ENCODE peak calls at places on chromosomes 5 and 9, in ten cellular contexts. E is tibial nerve; C is CD8-positive, alpha-beta memory T cell; K is GM23338; A is effector memory CD4-positive, alpha-beta T cell; B is sigmoid colon; Q is vagina; G is spleen; U is aorta; D is cardiac muscle cell. T is an unnamed sample.
A peak's percentile ranks its signal among the peaks of the same experiment; 100 is the strongest.

GRCh38 chr9:2291980-2292704 is 277.0 kb downstream of the SMARCA2 start:
- DNase-seq in E (no peak), C (no peak), K (no peak), A (no peak), B (no peak), Q (no peak), G (no peak), U (no peak), D (peak; percentile 50), T (no peak)

GRCh38 chr5:69010443-69010842 is 83.4 kb upstream of the SLC30A5 start:
- DNase-seq in E (no peak), C (no peak), K (no peak), A (no peak), B (no peak), Q (no peak), G (no peak), U (no peak), D (no peak), T (no peak)

GRCh38 chr5:148685520-148686134 is 31.3 kb upstream of the HTR4 start:
- DNase-seq in E (no peak), C (no peak), K (no peak), A (no peak), B (no peak), Q (no peak), G (no peak), U (peak; percentile 48), D (peak; percentile 35), T (no peak)

GRCh38 chr5:139642891-139643871 is 5.0 kb upstream of the CXXC5 start:
- DNase-seq in E (no peak), C (no peak), K (no peak), A (no peak), B (peak; percentile 60), Q (no peak), G (peak; percentile 72), U (peak; percentile 36), D (no peak), T (peak; percentile 50)

GRCh38 chr5:32538031-32538547 is 47.3 kb upstream of the SUB1 start:
- DNase-seq in E (no peak), C (no peak), K (no peak), A (peak; percentile 20), B (no peak), Q (no peak), G (peak; percentile 78), U (no peak), D (peak; percentile 49), T (no peak)

GRCh38 chr5:90641528-90641927 is 82.9 kb downstream of the ADGRV1 start:
- DNase-seq in E (no peak), C (no peak), K (no peak), A (no peak), B (no peak), Q (no peak), G (no peak), U (no peak), D (no peak), T (no peak)

GRCh38 chr9:3292311-3292710 is 233.5 kb downstream of the RFX3 start:
- DNase-seq in E (no peak), C (no peak), K (no peak), A (no peak), B (no peak), Q (no peak), G (no peak), U (no peak), D (no peak), T (no peak)

GRCh38 chr5:154179846-154180710 is 10.5 kb upstream of the GALNT10 start:
- DNase-seq in E (no peak), C (peak; percentile 35), K (peak; percentile 85), A (no peak), B (peak; percentile 71), Q (no peak), G (no peak), U (no peak), D (peak; percentile 80), T (peak; percentile 59)

GRCh38 chr5:53479656-53480473 is 564 bp upstream of the FST start:
- DNase-seq in E (peak; percentile 64), C (peak; percentile 19), K (peak; percentile 67), A (no peak), B (peak; percentile 80), Q (no peak), G (peak; percentile 78), U (peak; percentile 71), D (peak; percentile 73), T (peak; percentile 57)

GRCh38 chr5:133859073-133859472 is 109.4 kb downstream of the C5orf15 start:
- DNase-seq in E (no peak), C (no peak), K (no peak), A (no peak), B (no peak), Q (no peak), G (no peak), U (no peak), D (no peak), T (no peak)

GRCh38 chr5:102296229-102296817 is at the start of gene SLCO4C1:
- DNase-seq in E (peak; percentile 21), C (peak; percentile 39), K (peak; percentile 95), A (peak; percentile 59), B (peak; percentile 72), Q (no peak), G (peak; percentile 96), U (peak; percentile 80), D (peak; percentile 52), T (peak; percentile 71)

GRCh38 chr5:35198096-35198495 is 32.2 kb downstream of the PRLR start:
- DNase-seq in E (no peak), C (no peak), K (no peak), A (no peak), B (no peak), Q (no peak), G (no peak), U (peak; percentile 75), D (peak; percentile 80), T (no peak)

GRCh38 chr9:3852545-3852944 is 326.7 kb upstream of the RFX3 start:
- DNase-seq in E (no peak), C (no peak), K (no peak), A (no peak), B (no peak), Q (no peak), G (no peak), U (no peak), D (no peak), T (no peak)

GRCh38 chr5:73115399-73116051 is 4.8 kb upstream of the TMEM171 start:
- DNase-seq in E (no peak), C (no peak), K (no peak), A (no peak), B (no peak), Q (no peak), G (no peak), U (no peak), D (peak; percentile 37), T (peak; percentile 85)

GRCh38 chr5:73118331-73119011 is 1.9 kb upstream of the TMEM171 start:
- DNase-seq in E (no peak), C (no peak), K (no peak), A (no peak), B (no peak), Q (no peak), G (no peak), U (no peak), D (no peak), T (no peak)

GRCh38 chr5:73116506-73116905 is 3.9 kb upstream of the TMEM171 start:
- DNase-seq in E (no peak), C (no peak), K (no peak), A (no peak), B (no peak), Q (no peak), G (no peak), U (no peak), D (no peak), T (no peak)

GRCh38 chr5:73119492-73120157 is 750 bp upstream of the TMEM171 start:
- DNase-seq in E (no peak), C (no peak), K (peak; percentile 69), A (no peak), B (no peak), Q (no peak), G (peak; percentile 80), U (no peak), D (peak; percentile 25), T (no peak)

GRCh38 chr5:73117088-73117755 is 3.2 kb upstream of the TMEM171 start:
- DNase-seq in E (no peak), C (no peak), K (no peak), A (no peak), B (no peak), Q (no peak), G (no peak), U (peak; percentile 47), D (no peak), T (no peak)
- H3K27me3 ChIP-seq in E (no peaks in the 10 kb centered on the region), C (peaks cover 9% of the 10 kb centered on the region), K (peaks cover 47% of the 10 kb centered on the region), A (peaks cover 9% of the 10 kb centered on the region), B (peaks cover 5% of the 10 kb centered on the region), Q (no peaks in the 10 kb centered on the region), G (peaks cover 39% of the 10 kb centered on the region), U (no peaks in the 10 kb centered on the region), D (peaks cover 41% of the 10 kb centered on the region), T (no peaks in the 10 kb centered on the region)

GRCh38 chr9:68979538-68980314 is 34.2 kb downstream of the PRKACG start:
- DNase-seq in E (no peak), C (no peak), K (no peak), A (no peak), B (peak; percentile 87), Q (no peak), G (no peak), U (no peak), D (no peak), T (no peak)

GRCh38 chr9:68978054-68978453 is 35.9 kb downstream of the PRKACG start:
- DNase-seq in E (no peak), C (no peak), K (no peak), A (no peak), B (no peak), Q (no peak), G (no peak), U (no peak), D (no peak), T (no peak)

GRCh38 chr9:68975644-68976043 is 38.3 kb downstream of the PRKACG start:
- DNase-seq in E (no peak), C (no peak), K (no peak), A (no peak), B (no peak), Q (no peak), G (no peak), U (no peak), D (no peak), T (no peak)

GRCh38 chr9:68980341-68980914 is 33.5 kb downstream of the PRKACG start:
- DNase-seq in E (no peak), C (no peak), K (no peak), A (no peak), B (peak; percentile 71), Q (no peak), G (no peak), U (no peak), D (no peak), T (no peak)

GRCh38 chr9:68978501-68978900 is 35.4 kb downstream of the PRKACG start:
- DNase-seq in E (no peak), C (no peak), K (no peak), A (no peak), B (no peak), Q (no peak), G (no peak), U (no peak), D (no peak), T (no peak)
- H3K4me1 ChIP-seq in E (no peaks in the 10 kb centered on the region), C (peaks cover 12% of the 10 kb centered on the region), K (peaks cover 21% of the 10 kb centered on the region), A (peaks cover 4% of the 10 kb centered on the region), B (no peaks in the 10 kb centered on the region), Q (peaks cover 25% of the 10 kb centered on the region), G (no peaks in the 10 kb centered on the region), U (no peaks in the 10 kb centered on the region), D (peaks cover 58% of the 10 kb centered on the region), T (no peaks in the 10 kb centered on the region)

GRCh38 chr5:88658005-88658404 is 225.0 kb downstream of the MEF2C start:
- DNase-seq in E (no peak), C (no peak), K (no peak), A (no peak), B (no peak), Q (no peak), G (no peak), U (no peak), D (no peak), T (no peak)
- H3K27me3 ChIP-seq in E (no peaks in the 10 kb centered on the region), C (peaks cover 24% of the 10 kb centered on the region), K (peaks cover 54% of the 10 kb centered on the region), A (peaks cover 28% of the 10 kb centered on the region), B (peaks cover 28% of the 10 kb centered on the region), Q (peaks cover 18% of the 10 kb centered on the region), G (peaks cover 70% of the 10 kb centered on the region), U (no peaks in the 10 kb centered on the region), D (peaks cover 87% of the 10 kb centered on the region), T (no peaks in the 10 kb centered on the region)

GRCh38 chr9:119318371-119318770 is 50.9 kb downstream of the BRINP1 start:
- DNase-seq in E (no peak), C (no peak), K (peak; percentile 25), A (no peak), B (no peak), Q (no peak), G (no peak), U (no peak), D (no peak), T (no peak)
- H3K4me1 ChIP-seq in E (no peaks in the 10 kb centered on the region), C (no peaks in the 10 kb centered on the region), K (peaks cover 6% of the 10 kb centered on the region), A (no peaks in the 10 kb centered on the region), B (no peaks in the 10 kb centered on the region), Q (no peaks in the 10 kb centered on the region), G (no peaks in the 10 kb centered on the region), U (no peaks in the 10 kb centered on the region), D (peaks cover 13% of the 10 kb centered on the region), T (no peaks in the 10 kb centered on the region)